ENCODE peak calls at places on chromosomes 12 and 14, in eight cellular contexts. A is endodermal cell, Y is body of pancreas, D is upper lobe of right lung, T is breast epithelium, C is left ventricle myocardium inferior, O is DND-41, E is heart right ventricle. F is an unnamed sample.

GRCh38 chr14:101687756-101688546 is 73.6 kb upstream of the PPP2R5C start:
- DNase-seq in C (no peak), O (no peak), A (no peak), D (no peak), E (no peak), Y (no peak), T (no peak), F (no peak)

GRCh38 chr12:78284417-78284816 is 453.7 kb downstream of the NAV3 start:
- DNase-seq in Y (no peak), C (no peak), D (no peak), A (no peak), O (no peak), T (no peak), E (no peak), F (no peak)

GRCh38 chr14:77950371-77950770 is 150.5 kb downstream of the ADCK1 start:
- DNase-seq in A (no peak), E (no peak), T (no peak), C (no peak), O (no peak), Y (no peak), D (no peak), F (no peak)

GRCh38 chr12:97222391-97222790 is 240.2 kb upstream of the RMST start:
- DNase-seq in D (no peak), Y (no peak), A (no peak), T (no peak), C (no peak), E (no peak), O (no peak), F (no peak)

GRCh38 chr14:65850429-65851145 is 438.1 kb downstream of the FUT8 start:
- DNase-seq in Y (no peak), O (peak; percentile 95), C (no peak), E (no peak), D (no peak), T (no peak), A (peak; percentile 36), F (no peak)

GRCh38 chr14:94213021-94213420 is 38.9 kb downstream of the PPP4R4 start:
- DNase-seq in D (no peak), Y (no peak), A (no peak), C (no peak), O (no peak), E (no peak), T (no peak), F (no peak)

GRCh38 chr14:60204104-60204842 is 39.1 kb upstream of the DHRS7 start:
- DNase-seq in D (no peak), A (no peak), T (no peak), Y (peak; percentile 19), E (no peak), O (no peak), C (no peak), F (no peak)

GRCh38 chr12:30643366-30643765 is 52.3 kb downstream of the IPO8 start:
- DNase-seq in D (no peak), O (no peak), T (no peak), A (no peak), Y (no peak), E (no peak), C (no peak), F (no peak)

GRCh38 chr12:121805800-121806555 is 2.2 kb downstream of the SETD1B start:
- DNase-seq in D (no peak), Y (no peak), A (no peak), C (no peak), T (no peak), E (no peak), O (peak; percentile 67), F (no peak)

GRCh38 chr12:3032770-3033537 is 44.2 kb upstream of the TSPAN9 start:
- DNase-seq in A (peak; percentile 74), O (no peak), C (no peak), Y (peak; percentile 52), E (no peak), D (no peak), T (no peak), F (no peak)

GRCh38 chr12:59041241-59042121 is 121.2 kb upstream of the LRIG3 start:
- DNase-seq in Y (no peak), C (no peak), T (no peak), E (no peak), A (no peak), O (no peak), D (no peak), F (no peak)

GRCh38 chr14:36091096-36091495 is 85.4 kb downstream of the PTCSC3 start:
- DNase-seq in D (no peak), Y (peak; percentile 65), T (no peak), E (no peak), O (no peak), C (no peak), A (no peak), F (no peak)

GRCh38 chr12:122064780-122065588 is 13.6 kb upstream of the MLXIP start:
- DNase-seq in T (no peak), O (no peak), Y (peak; percentile 67), C (peak; percentile 49), D (no peak), A (peak; percentile 90), E (peak; percentile 42), F (no peak)

GRCh38 chr12:102950107-102950949 is 7.1 kb upstream of the ASCL1 start:
- DNase-seq in A (peak; percentile 89), E (no peak), C (no peak), T (no peak), D (no peak), O (no peak), Y (peak; percentile 46), F (no peak)

GRCh38 chr12:41923351-41923750 is 221.3 kb downstream of the GXYLT1 start:
- DNase-seq in T (no peak), O (no peak), A (no peak), C (no peak), Y (no peak), E (no peak), D (no peak), F (no peak)
- H3K4me1 ChIP-seq in T (no peaks in the 10 kb centered on the region), O (no peaks in the 10 kb centered on the region), A (no peaks in the 10 kb centered on the region), C (peaks cover 9% of the 10 kb centered on the region), Y (no peaks in the 10 kb centered on the region), E (peaks cover 4% of the 10 kb centered on the region), D (no peaks in the 10 kb centered on the region), F (peaks cover 17% of the 10 kb centered on the region)

DNA sequence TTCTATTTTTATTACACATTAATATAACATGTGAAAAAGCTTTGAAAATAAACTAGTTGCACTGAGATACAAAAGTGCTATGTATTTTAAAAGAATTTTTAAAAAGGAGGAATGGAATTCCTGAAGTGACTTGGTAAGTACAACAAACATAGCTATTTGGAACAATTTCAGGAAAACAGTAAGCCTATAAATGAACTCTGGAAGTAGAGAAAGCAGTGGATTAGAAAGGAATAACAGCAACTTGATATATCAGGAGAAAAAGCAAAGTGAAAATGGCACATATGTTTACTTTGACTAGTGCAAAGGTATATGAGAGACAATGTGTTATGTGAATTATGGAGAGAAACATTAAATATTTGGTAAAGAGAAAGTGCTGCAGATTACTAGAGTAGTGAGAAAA is 811.7 kb downstream of the C12orf50 start:
- DNase-seq in C (no peak), E (no peak), A (no peak), O (no peak), Y (no peak), D (no peak), T (no peak), F (no peak)
- H3K9me3 ChIP-seq in C (no peaks in the 10 kb centered on the region), E (no peaks in the 10 kb centered on the region), A (no peaks in the 10 kb centered on the region), O (no peaks in the 10 kb centered on the region), Y (no peaks in the 10 kb centered on the region), D (no peaks in the 10 kb centered on the region), T (no peaks in the 10 kb centered on the region), F (no peaks in the 10 kb centered on the region)

GRCh38 chr14:38208825-38209562 is 1.3 kb downstream of the SSTR1 start:
- DNase-seq in T (no peak), O (no peak), Y (peak; percentile 86), E (peak; percentile 24), C (peak; percentile 13), D (peak; percentile 66), A (peak; percentile 83), F (no peak)
- TF ChIP-seq CTCF in T (no peak), O (no peak), Y (peak; percentile 56), E (peak; percentile 12), C (peak; percentile 28), D (peak; percentile 20), A (peak; percentile 61), F (peak; percentile 14)

DNA sequence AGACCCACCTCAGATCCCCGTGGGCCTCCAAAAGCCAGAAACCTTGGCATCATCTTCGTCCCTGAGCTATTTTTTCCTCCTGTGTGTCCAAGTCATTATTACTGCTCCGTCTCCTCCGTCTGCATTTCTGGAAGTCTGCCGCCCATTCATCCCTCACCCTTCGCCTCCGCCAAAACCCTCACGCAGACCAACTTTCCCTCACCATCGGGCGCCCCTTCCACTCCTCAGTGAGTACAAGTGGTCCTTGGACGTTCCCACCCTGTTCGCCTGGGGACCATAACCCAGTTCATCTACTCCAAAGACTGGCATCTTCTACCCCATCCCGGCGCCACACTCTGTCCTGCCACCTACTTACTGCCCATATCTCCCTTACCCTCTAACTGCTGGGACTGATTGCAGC is 3.7 kb upstream of the LTBP2 start:
- DNase-seq in A (no peak), T (no peak), Y (no peak), O (no peak), C (no peak), E (no peak), D (no peak), F (no peak)
- H3K4me1 ChIP-seq in A (peaks cover 27% of the 10 kb centered on the region), T (peaks cover 21% of the 10 kb centered on the region), Y (peaks cover 67% of the 10 kb centered on the region), O (peaks cover 9% of the 10 kb centered on the region), C (peaks cover 66% of the 10 kb centered on the region), E (peaks cover 35% of the 10 kb centered on the region), D (peaks cover 44% of the 10 kb centered on the region), F (peaks cover 81% of the 10 kb centered on the region)

DNA sequence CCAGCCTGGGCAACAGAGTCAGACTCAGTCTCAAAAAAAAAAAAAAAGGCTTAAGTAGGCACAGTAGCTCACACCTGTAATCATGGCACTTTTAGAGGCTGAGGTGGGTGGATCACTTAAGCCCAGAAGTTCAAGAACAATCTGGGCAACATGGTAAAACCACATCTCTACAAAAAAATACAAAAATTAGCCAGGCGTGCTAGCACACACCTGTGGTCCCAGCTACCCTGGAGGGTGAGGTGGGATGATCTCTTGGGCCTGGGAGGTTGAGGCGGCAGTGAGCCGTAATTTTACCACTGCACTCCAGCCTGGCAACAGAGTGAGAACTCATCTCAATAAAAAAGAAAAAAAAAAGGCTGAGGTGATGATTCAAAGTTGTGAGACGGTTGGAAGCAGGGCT is 9.1 kb upstream of the RESF1 start:
- DNase-seq in D (no peak), E (no peak), O (no peak), A (no peak), C (no peak), T (no peak), Y (no peak), F (no peak)
- H3K9me3 ChIP-seq in D (no peaks in the 10 kb centered on the region), E (peaks cover 7% of the 10 kb centered on the region), O (peaks cover 22% of the 10 kb centered on the region), A (peaks cover 74% of the 10 kb centered on the region), C (peaks cover 14% of the 10 kb centered on the region), T (no peaks in the 10 kb centered on the region), Y (no peaks in the 10 kb centered on the region), F (no peaks in the 10 kb centered on the region)

DNA sequence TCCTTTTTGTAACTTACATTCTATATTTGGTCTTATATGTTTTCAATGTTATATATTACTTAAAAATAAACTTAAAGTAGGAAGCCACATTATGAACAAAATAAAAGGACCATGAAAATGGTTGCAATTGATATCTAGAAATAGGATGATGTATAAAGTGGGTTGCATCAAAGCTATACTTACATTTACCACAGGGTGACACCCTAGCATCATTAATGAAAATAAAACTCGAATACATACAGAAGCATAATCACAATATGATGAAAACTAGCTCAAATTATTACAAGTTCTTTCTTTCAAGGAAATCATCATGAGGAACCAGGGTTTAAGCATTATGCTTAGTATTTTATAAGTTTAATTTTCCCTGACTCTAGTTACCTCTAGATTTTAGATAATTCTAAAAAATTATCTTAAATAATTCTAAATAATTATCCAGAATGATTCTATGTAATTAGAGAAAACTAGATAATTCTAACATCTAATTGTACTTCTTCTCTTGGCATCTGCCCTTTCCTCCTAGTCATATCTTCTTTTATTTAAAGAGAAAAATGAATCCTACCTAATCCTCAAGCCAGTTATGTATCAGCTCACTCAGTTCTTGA is 31.2 kb downstream of the TAS2R7 start:
- DNase-seq in A (no peak), C (no peak), E (no peak), Y (no peak), D (no peak), O (no peak), T (no peak), F (no peak)
- TF ChIP-seq CTCF in A (peak; percentile 100), C (peak; percentile 80), E (peak; percentile 67), Y (peak; percentile 82), D (peak; percentile 65), O (peak; percentile 80), T (peak; percentile 50), F (peak; percentile 56)